ENCODE peak calls at places on chromosome 4, in four cellular contexts. W is upper lobe of left lung, D is ovary, B is body of pancreas. Q is an unnamed sample.
A peak's percentile ranks its signal among the peaks of the same experiment; 100 is the strongest.

GRCh38 chr4:108601096-108601495 is 19.3 kb upstream of the RPL34 start:
- DNase-seq in D (no peak), B (no peak), W (no peak), Q (peak; percentile 26)

GRCh38 chr4:1980561-1981041 is 28.2 kb downstream of the NELFA start:
- DNase-seq in B (no peak), W (no peak), D (no peak), Q (no peak)

GRCh38 chr4:126727461-126727860 is 905.3 kb upstream of the INTU start:
- DNase-seq in W (no peak), B (no peak), D (no peak), Q (peak; percentile 70)

GRCh38 chr4:15938182-15938581 is 358 bp downstream of the FGFBP1 start:
- DNase-seq in B (peak; percentile 20), W (peak; percentile 57), D (no peak), Q (no peak)

GRCh38 chr4:173346074-173346473 is 11.9 kb upstream of the HMGB2 start:
- DNase-seq in B (no peak), W (no peak), D (no peak), Q (peak; percentile 76)

GRCh38 chr4:47536956-47537355 is 51.9 kb downstream of the ATP10D start:
- DNase-seq in W (no peak), D (no peak), B (no peak), Q (peak; percentile 16)

GRCh38 chr4:123244233-123244632 is 152.4 kb upstream of the SPRY1 start:
- DNase-seq in B (no peak), D (no peak), W (peak; percentile 76), Q (no peak)

GRCh38 chr4:37008199-37008598 is 236.3 kb upstream of the NWD2 start:
- DNase-seq in W (no peak), D (no peak), B (peak; percentile 46), Q (peak; percentile 1)

GRCh38 chr4:90127706-90128345 is 632 bp downstream of the CCSER1 start:
- DNase-seq in B (peak; percentile 54), W (peak; percentile 27), D (no peak), Q (peak; percentile 18)

GRCh38 chr4:2255501-2256155 is 6.3 kb downstream of the MXD4 start:
- DNase-seq in W (peak; percentile 26), B (peak; percentile 42), D (peak; percentile 73), Q (no peak)

GRCh38 chr4:147842573-147842972 is 110.7 kb downstream of the ARHGAP10 start:
- DNase-seq in D (no peak), B (no peak), W (no peak), Q (peak; percentile 89)

GRCh38 chr4:87057835-87058234 is 123.0 kb downstream of the AFF1 start:
- DNase-seq in B (no peak), W (no peak), D (no peak), Q (peak; percentile 71)

GRCh38 chr4:87758278-87758677 is 41.1 kb upstream of the IBSP start:
- DNase-seq in D (no peak), B (no peak), W (no peak), Q (no peak)

GRCh38 chr4:3107271-3108185 is 33.0 kb downstream of the HTT start:
- DNase-seq in W (no peak), B (no peak), D (no peak), Q (no peak)

GRCh38 chr4:158314756-158315487 is 104.6 kb downstream of the TMEM144 start:
- DNase-seq in W (no peak), D (no peak), B (no peak), Q (peak; percentile 97)

GRCh38 chr4:98720871-98721480 is 62.6 kb upstream of the TSPAN5 start:
- DNase-seq in D (no peak), B (no peak), W (no peak), Q (peak; percentile 1)

GRCh38 chr4:8832130-8832930 is 39.3 kb downstream of the HMX1 start:
- DNase-seq in D (no peak), W (peak; percentile 10), B (peak; percentile 6), Q (no peak)

GRCh38 chr4:26086621-26087068 is 172.6 kb downstream of the SMIM20 start:
- DNase-seq in B (no peak), W (no peak), D (no peak), Q (no peak)

GRCh38 chr4:89419121-89419695 is 111.6 kb upstream of the GPRIN3 start:
- DNase-seq in W (no peak), B (no peak), D (no peak), Q (no peak)

GRCh38 chr4:53576676-53577372 is 14.5 kb downstream of the LNX1 start:
- DNase-seq in W (no peak), B (no peak), D (no peak), Q (peak; percentile 83)

GRCh38 chr4:61555789-61556188 is 355.7 kb downstream of the ADGRL3 start:
- DNase-seq in B (no peak), W (no peak), D (no peak), Q (peak; percentile 87)

GRCh38 chr4:20252656-20253271 is 1.1 kb downstream of the SLIT2 start:
- DNase-seq in D (peak; percentile 26), W (peak; percentile 21), B (peak; percentile 27), Q (peak; percentile 38)

GRCh38 chr4:82043081-82043808 is 330.5 kb downstream of the HNRNPD start:
- DNase-seq in W (peak; percentile 47), B (peak; percentile 19), D (no peak), Q (no peak)

GRCh38 chr4:1960170-1960825 is 48.5 kb downstream of the NELFA start:
- DNase-seq in B (no peak), W (no peak), D (no peak), Q (no peak)

GRCh38 chr4:105808030-105808429 is 87.2 kb upstream of the NPNT start:
- DNase-seq in B (no peak), W (no peak), D (no peak), Q (no peak)

GRCh38 chr4:151537726-151538125 is 128.8 kb downstream of the FHIP1A start:
- DNase-seq in D (no peak), W (no peak), B (no peak), Q (peak; percentile 34)

GRCh38 chr4:8274772-8275241 is 5.3 kb downstream of the HTRA3 start:
- DNase-seq in B (peak; percentile 36), D (peak; percentile 96), W (peak; percentile 42), Q (peak; percentile 90)

GRCh38 chr4:150717952-150718351 is 136.0 kb downstream of the MAB21L2 start:
- DNase-seq in D (no peak), B (no peak), W (no peak), Q (no peak)

GRCh38 chr4:142845293-142846070 is 619 bp downstream of the INPP4B start:
- DNase-seq in D (peak; percentile 16), B (peak; percentile 14), W (no peak), Q (peak; percentile 29)

GRCh38 chr4:150126880-150127236 is 48.6 kb downstream of the DCLK2 start:
- DNase-seq in W (no peak), B (no peak), D (no peak), Q (peak; percentile 88)

GRCh38 chr4:70874268-70875156 is 27.7 kb upstream of the MOB1B start:
- DNase-seq in W (no peak), D (no peak), B (no peak), Q (no peak)
- H3K4me3 ChIP-seq in W (no peak overlapping the region), D (no peak overlapping the region), B (no peak overlapping the region), Q (no peak overlapping the region)

GRCh38 chr4:153137168-153137567 is 67.1 kb upstream of the TRIM2 start:
- DNase-seq in D (peak; percentile 32), W (no peak), B (no peak), Q (peak; percentile 95)
- H3K4me1 ChIP-seq in D (no peaks in the 10 kb centered on the region), W (no peaks in the 10 kb centered on the region), B (no peaks in the 10 kb centered on the region), Q (no peaks in the 10 kb centered on the region)

GRCh38 chr4:6876440-6876839 is 33.2 kb upstream of the TBC1D14 start:
- DNase-seq in W (no peak), D (no peak), B (no peak), Q (peak; percentile 57)
- H3K36me3 ChIP-seq in W (peaks cover 49% of the 10 kb centered on the region), D (no peaks in the 10 kb centered on the region), B (no peaks in the 10 kb centered on the region), Q (peaks cover 16% of the 10 kb centered on the region)

DNA sequence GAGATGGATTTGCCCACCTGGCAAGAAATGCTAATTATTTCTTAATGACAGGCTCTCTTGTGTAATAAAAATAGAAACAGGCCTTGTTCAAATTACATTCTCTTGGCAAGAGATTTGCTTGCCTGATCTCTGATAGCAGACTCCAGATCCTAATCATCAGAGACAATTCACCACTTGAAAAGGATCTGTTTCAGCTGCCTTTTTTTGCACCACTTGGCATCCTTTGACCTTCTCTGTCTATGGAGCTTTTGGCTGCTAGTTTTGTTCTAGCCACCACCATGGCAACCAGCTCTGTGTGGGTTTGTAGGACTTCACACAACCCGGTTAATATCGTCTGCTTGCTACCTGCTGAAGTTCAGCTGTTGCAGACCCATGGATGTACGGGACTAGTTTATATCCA is 241.1 kb upstream of the TLL1 start:
- DNase-seq in D (no peak), W (no peak), B (no peak), Q (no peak)
- H3K4me3 ChIP-seq in D (no peak overlapping the region), W (no peak overlapping the region), B (no peak overlapping the region), Q (no peak overlapping the region)